ENCODE peak calls at places on chromosomes 3 and 15, in seven cellular contexts. G is stimulated activated CD4-positive, alpha-beta T cell treated with anti-CD3 and anti-CD28 coated beads, TNF-alpha, amount 100 ng/mL, for 1 hour; F is stimulated activated naive CD8-positive, alpha-beta T cell treated with anti-CD3 and anti-CD28 coated beads, Interleukin-15, Interleukin-2, amounts not matched to agents 100 U/mL and 50 U/mL, for 24 hours; A is cardiac septum; V is putamen; W is uterus; Z is anterior cingulate cortex. O is an unnamed sample.

GRCh38 chr3:101303089-101303731 is 17.2 kb downstream of the IMPG2 start:
- DNase-seq in V (no peak), W (no peak), A (no peak), G (no peak), F (no peak), Z (no peak), O (peak)

GRCh38 chr3:13687409-13687989 is 138.6 kb downstream of the FBLN2 start:
- DNase-seq in W (no peak), V (peak), G (no peak), A (no peak), F (no peak), Z (peak), O (no peak)

GRCh38 chr3:194265996-194266657 is 85.0 kb downstream of the CPN2 start:
- DNase-seq in W (no peak), G (no peak), F (no peak), V (no peak), A (peak), Z (no peak), O (no peak)

GRCh38 chr15:73244333-73244732 is 124.4 kb downstream of the HCN4 start:
- DNase-seq in A (no peak), F (no peak), V (no peak), W (no peak), Z (no peak), G (no peak), O (no peak)

GRCh38 chr3:131883711-131884407 is 151.0 kb downstream of the CPNE4 start:
- DNase-seq in Z (no peak), G (no peak), V (no peak), A (no peak), W (no peak), F (no peak), O (no peak)

GRCh38 chr3:187318819-187319616 is 27.5 kb upstream of the MASP1 start:
- DNase-seq in G (no peak), A (no peak), Z (peak), F (peak), W (peak), V (peak), O (peak)

GRCh38 chr3:178325330-178325729 is 210.9 kb upstream of the KCNMB2 start:
- DNase-seq in G (no peak), W (no peak), Z (no peak), V (no peak), A (no peak), F (no peak), O (peak)

GRCh38 chr15:97156739-97157265 is 803.7 kb upstream of the ARRDC4 start:
- DNase-seq in F (no peak), W (no peak), Z (no peak), V (no peak), G (no peak), A (no peak), O (no peak)

GRCh38 chr3:45677045-45677436 is 12.2 kb upstream of the SACM1L start:
- DNase-seq in A (no peak), F (peak), G (peak), V (no peak), Z (no peak), W (peak), O (peak)

GRCh38 chr3:149542375-149543312 is 68.1 kb downstream of the TM4SF4 start:
- DNase-seq in W (no peak), V (no peak), G (no peak), A (no peak), F (no peak), Z (no peak), O (no peak)

GRCh38 chr15:31476866-31477265 is 150.2 kb downstream of the KLF13 start:
- DNase-seq in Z (no peak), W (peak), V (no peak), A (no peak), G (no peak), F (no peak), O (no peak)

GRCh38 chr3:54357307-54357706 is 235.0 kb downstream of the CACNA2D3 start:
- DNase-seq in A (no peak), F (no peak), V (no peak), G (no peak), W (no peak), Z (no peak), O (peak)

GRCh38 chr15:40325188-40325587 is 1.7 kb downstream of the INAFM2 start:
- DNase-seq in V (no peak), Z (no peak), F (no peak), A (no peak), G (no peak), W (no peak), O (no peak)

GRCh38 chr3:171184372-171184771 is 157.9 kb upstream of the SLC2A2 start:
- DNase-seq in G (no peak), Z (no peak), A (no peak), F (peak), W (no peak), V (no peak), O (no peak)

GRCh38 chr3:73214846-73215245 is 153.4 kb downstream of the EBLN2 start:
- DNase-seq in Z (no peak), V (no peak), A (no peak), W (no peak), F (no peak), G (no peak), O (peak)

GRCh38 chr3:131794766-131795381 is 239.9 kb downstream of the CPNE4 start:
- DNase-seq in V (peak), A (no peak), W (no peak), F (peak), Z (no peak), G (no peak), O (peak)

GRCh38 chr3:41338276-41338675 is 139.0 kb downstream of the CTNNB1 start:
- DNase-seq in W (no peak), V (no peak), Z (no peak), F (no peak), A (no peak), G (no peak), O (peak)